ENCODE peak calls at places on chromosomes 2 and 18, in six cellular contexts. K, M, B, T, N and H are unnamed samples.

GRCh38 chr2:165601866-165602636 is 132.6 kb downstream of the CSRNP3 start:
- DNase-seq in T (no peak), M (peak), B (peak), K (peak), N (no peak), H (no peak)

GRCh38 chr18:13973061-13973460 is 57.7 kb upstream of the MC2R start:
- DNase-seq in K (no peak), N (no peak), B (no peak), T (peak), M (no peak), H (no peak)

GRCh38 chr2:64537991-64538390 is 13.9 kb downstream of the AFTPH start:
- DNase-seq in M (no peak), N (no peak), B (peak), K (no peak), T (peak), H (no peak)

GRCh38 chr18:741931-742512 is 29.6 kb upstream of the ENOSF1 start:
- DNase-seq in M (peak), K (peak), T (peak), B (peak), N (no peak), H (no peak)

GRCh38 chr2:183195397-183195796 is 71.2 kb downstream of the NUP35 start:
- DNase-seq in B (no peak), N (no peak), K (no peak), M (no peak), T (no peak), H (no peak)

GRCh38 chr18:44599409-44599808 is 81.3 kb upstream of the SETBP1 start:
- DNase-seq in B (no peak), K (no peak), M (no peak), T (peak), N (no peak), H (no peak)

GRCh38 chr2:70498054-70498453 is 55.6 kb downstream of the TGFA start:
- DNase-seq in K (no peak), N (no peak), T (peak), B (peak), M (peak), H (no peak)

GRCh38 chr2:186059096-186059495 is 320.5 kb downstream of the FSIP2 start:
- DNase-seq in N (no peak), K (no peak), M (no peak), T (no peak), B (peak), H (peak)

GRCh38 chr2:240412975-240413812 is 22.3 kb upstream of the GPC1 start:
- DNase-seq in N (peak), B (no peak), M (no peak), T (no peak), K (no peak), H (no peak)

GRCh38 chr2:241111443-241111810 is 9.3 kb upstream of the MTERF4 start:
- DNase-seq in M (no peak), B (no peak), T (no peak), N (no peak), K (no peak), H (no peak)

GRCh38 chr2:121071058-121071504 is 213.9 kb downstream of the TFCP2L1 start:
- DNase-seq in K (no peak), B (peak), N (peak), T (peak), M (peak), H (peak)

GRCh38 chr2:161343235-161343634 is 35.0 kb downstream of the PSMD14 start:
- DNase-seq in K (no peak), M (no peak), N (no peak), T (no peak), B (no peak), H (no peak)

GRCh38 chr18:55286257-55286825 is 301.7 kb downstream of the TCF4 start:
- DNase-seq in N (no peak), M (no peak), K (peak), T (no peak), B (no peak), H (no peak)

GRCh38 chr2:135791418-135792190 is 45.4 kb downstream of the LCT start:
- DNase-seq in K (peak), N (no peak), B (peak), M (no peak), T (no peak), H (peak)

GRCh38 chr2:150138587-150138986 is 348.9 kb downstream of the RND3 start:
- DNase-seq in N (no peak), B (no peak), T (no peak), K (no peak), M (no peak), H (peak)

GRCh38 chr2:196983934-196984333 is 57.4 kb upstream of the PGAP1 start:
- DNase-seq in T (no peak), N (no peak), M (no peak), B (no peak), K (peak), H (no peak)

GRCh38 chr2:175076272-175076671 is 71.1 kb upstream of the CHN1 start:
- DNase-seq in T (no peak), B (no peak), K (no peak), M (no peak), N (no peak), H (no peak)

GRCh38 chr2:175068534-175068933 is 63.4 kb upstream of the CHN1 start:
- DNase-seq in K (no peak), N (no peak), B (no peak), M (no peak), T (no peak), H (no peak)

DNA sequence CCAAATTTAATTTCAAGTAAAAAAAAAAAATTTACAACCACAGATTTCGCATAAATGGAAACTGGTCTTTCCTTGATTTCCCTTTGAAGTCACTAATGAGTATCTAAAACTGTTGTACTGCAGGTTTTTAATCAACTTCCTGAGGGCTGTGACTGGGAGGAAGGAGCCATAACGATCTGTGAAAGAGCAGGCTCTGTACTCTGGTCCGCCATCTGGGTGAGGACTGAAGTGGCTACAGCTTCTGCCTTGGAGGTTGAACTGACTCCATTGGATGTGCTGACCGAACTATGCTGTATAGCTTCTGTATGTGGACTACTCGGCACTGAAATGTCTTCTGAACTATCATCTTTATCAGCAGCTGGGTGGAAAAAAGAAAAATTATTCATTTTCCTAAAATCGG is 69.3 kb upstream of the CHN1 start:
- DNase-seq in K (no peak), T (peak), N (no peak), B (no peak), M (no peak), H (no peak)
- H3K27ac ChIP-seq in K (no peak), T (no peak), N (no peak), B (no peak), M (no peak), H (no peak)

GRCh38 chr2:191565647-191566198 is 112.2 kb upstream of the NABP1 start:
- DNase-seq in T (peak), B (no peak), K (no peak), N (no peak), M (no peak), H (no peak)
- H3K27ac ChIP-seq in T (peak), B (no peak), K (no peak), N (no peak), M (no peak), H (no peak)

GRCh38 chr2:16328521-16329190 is 337.0 kb downstream of the CYRIA start:
- DNase-seq in B (no peak), K (no peak), N (no peak), T (no peak), M (no peak), H (no peak)

GRCh38 chr2:16331761-16332160 is 333.9 kb downstream of the CYRIA start:
- DNase-seq in B (no peak), T (no peak), K (no peak), M (no peak), N (no peak), H (no peak)

GRCh38 chr2:16329421-16329820 is 336.2 kb downstream of the CYRIA start:
- DNase-seq in T (no peak), B (no peak), N (no peak), K (no peak), M (no peak), H (no peak)

GRCh38 chr2:16330012-16330411 is 335.6 kb downstream of the CYRIA start:
- DNase-seq in N (no peak), T (peak), K (no peak), M (no peak), B (no peak), H (no peak)

GRCh38 chr2:16330571-16331351 is 334.9 kb downstream of the CYRIA start:
- DNase-seq in T (peak), M (no peak), K (no peak), N (no peak), B (no peak), H (peak)
- H3K27ac ChIP-seq in T (peak), M (no peak), K (no peak), N (no peak), B (no peak), H (no peak)

DNA sequence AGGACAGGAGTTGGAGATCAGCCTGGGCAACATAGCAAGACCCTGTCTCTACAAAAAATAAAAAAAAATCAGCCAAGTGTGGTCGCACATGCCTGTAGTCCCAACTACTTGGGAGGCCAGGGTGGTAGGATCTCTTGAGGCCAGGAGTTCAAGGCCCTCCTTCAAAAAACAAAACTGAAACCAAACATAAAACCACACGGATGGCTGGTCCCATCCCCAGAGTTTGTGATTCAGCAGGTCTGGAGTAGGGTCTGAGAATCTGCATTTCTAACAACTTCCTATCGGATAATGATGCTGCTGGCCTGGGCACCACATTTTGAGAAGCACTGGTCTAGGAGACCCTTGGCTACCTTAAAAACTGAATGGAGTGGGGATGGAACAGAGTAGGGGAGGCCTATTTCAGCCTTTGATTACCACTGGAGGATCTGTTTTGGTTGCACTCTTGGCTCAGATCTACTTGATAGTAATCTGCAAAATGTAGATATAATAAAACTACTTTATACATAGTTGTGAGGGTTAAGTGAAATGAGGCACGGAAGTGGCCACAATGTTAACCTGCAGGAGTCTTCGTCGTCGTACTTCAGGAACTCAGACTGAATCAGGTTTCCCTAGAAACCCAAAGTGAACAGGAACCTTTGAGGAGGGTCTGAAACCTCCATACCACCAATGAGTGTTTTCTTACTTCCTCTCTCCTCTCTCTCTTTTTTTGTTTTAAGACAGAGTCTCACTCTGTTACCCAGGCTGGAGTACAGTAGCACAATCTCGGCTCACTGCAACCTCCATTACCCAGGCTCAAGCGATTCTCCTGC is 25.5 kb upstream of the NFE2L2 start:
- DNase-seq in K (no peak), B (no peak), N (no peak), M (no peak), T (no peak), H (no peak)
- H3K27ac ChIP-seq in K (no peak), B (no peak), N (no peak), M (no peak), T (no peak), H (no peak)

GRCh38 chr18:7809455-7809854 is 242.3 kb downstream of the PTPRM start:
- DNase-seq in N (no peak), M (no peak), K (no peak), B (no peak), T (peak), H (no peak)

GRCh38 chr18:7814754-7815315 is 247.7 kb downstream of the PTPRM start:
- DNase-seq in N (no peak), K (no peak), T (peak), B (no peak), M (no peak), H (no peak)

GRCh38 chr18:7809978-7810377 is 242.9 kb downstream of the PTPRM start:
- DNase-seq in B (no peak), M (no peak), T (peak), K (no peak), N (no peak), H (no peak)

GRCh38 chr18:7813131-7813530 is 246.0 kb downstream of the PTPRM start:
- DNase-seq in K (no peak), B (no peak), M (no peak), N (no peak), T (no peak), H (no peak)

DNA sequence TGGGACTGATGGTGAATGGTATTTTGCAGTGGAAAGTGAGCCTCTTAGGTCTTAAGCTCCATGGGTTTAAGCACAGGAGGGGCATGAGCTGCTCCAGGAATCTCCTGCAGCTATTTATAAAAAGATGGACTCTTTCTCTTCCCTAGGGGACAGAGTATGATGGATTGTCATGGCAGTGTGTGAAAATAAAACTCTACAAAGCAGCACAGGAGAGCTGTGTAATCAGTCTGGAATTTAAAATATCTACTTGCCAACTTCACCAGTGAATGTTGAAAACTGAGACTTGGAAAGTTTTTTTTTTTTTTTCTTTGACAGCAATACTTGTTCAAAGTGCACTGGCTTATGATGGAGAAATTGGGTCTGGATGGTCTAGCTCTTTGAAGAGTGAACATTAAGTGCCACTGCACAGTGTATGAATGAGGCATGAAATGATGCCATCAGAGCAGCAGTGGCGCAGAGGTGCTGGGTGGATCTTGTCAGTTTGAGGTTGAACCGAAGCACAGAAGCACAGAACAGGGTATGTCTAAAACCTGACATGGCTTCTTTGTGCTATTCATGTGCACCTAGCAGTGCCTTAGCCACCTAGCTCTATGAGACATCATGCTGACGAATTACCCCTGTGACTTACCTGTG is 245.4 kb downstream of the PTPRM start:
- DNase-seq in B (peak), N (no peak), T (no peak), K (peak), M (peak), H (peak)
- H3K27ac ChIP-seq in B (peak), N (peak), T (no peak), K (no peak), M (no peak), H (no peak)